ENCODE peak calls at places on chromosome 1, in six cellular contexts. One of them, this sample, is unnamed.

GRCh38 chr1:109564189-109564878 is 15.9 kb downstream of the GNAI3 start:
- DNase-seq in sigmoid colon: no peak
- DNase-seq in ovary: no peak
- DNase-seq in esophagus muscularis mucosa: no peak
- DNase-seq in endothelial cell of umbilical vein: no peak
- DNase-seq in esophagus squamous epithelium: no peak
- DNase-seq in this sample: no peak

GRCh38 chr1:56268519-56268918 is 310.8 kb downstream of the PLPP3 start:
- DNase-seq in endothelial cell of umbilical vein: no peak
- DNase-seq in esophagus muscularis mucosa: no peak
- DNase-seq in ovary: no peak
- DNase-seq in esophagus squamous epithelium: no peak
- DNase-seq in sigmoid colon: no peak
- DNase-seq in this sample: no peak

GRCh38 chr1:30378023-30378596 is 345.3 kb downstream of the MATN1 start:
- DNase-seq in ovary: no peak
- DNase-seq in esophagus muscularis mucosa: no peak
- DNase-seq in endothelial cell of umbilical vein: no peak
- DNase-seq in sigmoid colon: peak
- DNase-seq in esophagus squamous epithelium: no peak
- DNase-seq in this sample: no peak

GRCh38 chr1:99645199-99645598 is 714 bp upstream of the PALMD start:
- DNase-seq in esophagus muscularis mucosa: no peak
- DNase-seq in ovary: peak
- DNase-seq in sigmoid colon: no peak
- DNase-seq in esophagus squamous epithelium: no peak
- DNase-seq in endothelial cell of umbilical vein: peak
- DNase-seq in this sample: no peak

GRCh38 chr1:169086603-169087455 is 19.7 kb upstream of the ATP1B1 start:
- DNase-seq in ovary: no peak
- DNase-seq in sigmoid colon: no peak
- DNase-seq in endothelial cell of umbilical vein: peak
- DNase-seq in esophagus squamous epithelium: no peak
- DNase-seq in esophagus muscularis mucosa: peak
- DNase-seq in this sample: no peak

GRCh38 chr1:44842415-44842762 is 664 bp downstream of the PTCH2 start:
- DNase-seq in endothelial cell of umbilical vein: no peak
- DNase-seq in ovary: no peak
- DNase-seq in sigmoid colon: no peak
- DNase-seq in esophagus squamous epithelium: no peak
- DNase-seq in esophagus muscularis mucosa: no peak
- DNase-seq in this sample: no peak

GRCh38 chr1:76038306-76039004 is 36.1 kb upstream of the ST6GALNAC3 start:
- DNase-seq in esophagus squamous epithelium: no peak
- DNase-seq in ovary: no peak
- DNase-seq in sigmoid colon: no peak
- DNase-seq in esophagus muscularis mucosa: no peak
- DNase-seq in endothelial cell of umbilical vein: no peak
- DNase-seq in this sample: no peak

GRCh38 chr1:226370144-226370923 is 37.6 kb downstream of the PARP1 start:
- DNase-seq in esophagus squamous epithelium: no peak
- DNase-seq in endothelial cell of umbilical vein: no peak
- DNase-seq in sigmoid colon: no peak
- DNase-seq in esophagus muscularis mucosa: no peak
- DNase-seq in ovary: no peak
- DNase-seq in this sample: peak

GRCh38 chr1:182278144-182279054 is 113.2 kb downstream of the GLUL start:
- DNase-seq in esophagus muscularis mucosa: no peak
- DNase-seq in sigmoid colon: no peak
- DNase-seq in esophagus squamous epithelium: no peak
- DNase-seq in ovary: no peak
- DNase-seq in endothelial cell of umbilical vein: no peak
- DNase-seq in this sample: no peak

GRCh38 chr1:87684786-87685185 is 356.1 kb downstream of the LMO4 start:
- DNase-seq in esophagus muscularis mucosa: no peak
- DNase-seq in endothelial cell of umbilical vein: peak
- DNase-seq in sigmoid colon: no peak
- DNase-seq in ovary: no peak
- DNase-seq in esophagus squamous epithelium: no peak
- DNase-seq in this sample: no peak

GRCh38 chr1:182143825-182144661 is 82.5 kb upstream of the ZNF648 start:
- DNase-seq in ovary: peak
- DNase-seq in endothelial cell of umbilical vein: peak
- DNase-seq in sigmoid colon: peak
- DNase-seq in esophagus squamous epithelium: peak
- DNase-seq in esophagus muscularis mucosa: peak
- DNase-seq in this sample: peak

GRCh38 chr1:7567376-7567775 is 203.7 kb upstream of the VAMP3 start:
- DNase-seq in esophagus muscularis mucosa: no peak
- DNase-seq in esophagus squamous epithelium: no peak
- DNase-seq in sigmoid colon: no peak
- DNase-seq in ovary: no peak
- DNase-seq in endothelial cell of umbilical vein: no peak
- DNase-seq in this sample: no peak

GRCh38 chr1:150407330-150407729 is 43.4 kb downstream of the RPRD2 start:
- DNase-seq in sigmoid colon: no peak
- DNase-seq in esophagus squamous epithelium: no peak
- DNase-seq in endothelial cell of umbilical vein: no peak
- DNase-seq in esophagus muscularis mucosa: no peak
- DNase-seq in ovary: no peak
- DNase-seq in this sample: no peak

GRCh38 chr1:64539808-64540207 is 69.9 kb downstream of the CACHD1 start:
- DNase-seq in esophagus squamous epithelium: no peak
- DNase-seq in endothelial cell of umbilical vein: peak
- DNase-seq in esophagus muscularis mucosa: no peak
- DNase-seq in ovary: peak
- DNase-seq in sigmoid colon: peak
- DNase-seq in this sample: no peak

GRCh38 chr1:230425252-230426061 is 675 bp downstream of the PGBD5 start:
- DNase-seq in esophagus muscularis mucosa: peak
- DNase-seq in endothelial cell of umbilical vein: no peak
- DNase-seq in esophagus squamous epithelium: no peak
- DNase-seq in ovary: no peak
- DNase-seq in sigmoid colon: no peak
- DNase-seq in this sample: no peak

GRCh38 chr1:48026275-48026674 is 29.1 kb upstream of the TRABD2B start:
- DNase-seq in ovary: no peak
- DNase-seq in esophagus squamous epithelium: no peak
- DNase-seq in esophagus muscularis mucosa: no peak
- DNase-seq in sigmoid colon: no peak
- DNase-seq in endothelial cell of umbilical vein: no peak
- DNase-seq in this sample: no peak

GRCh38 chr1:27392096-27392777 is at the start of gene GPR3:
- DNase-seq in esophagus squamous epithelium: peak
- DNase-seq in esophagus muscularis mucosa: peak
- DNase-seq in sigmoid colon: peak
- DNase-seq in endothelial cell of umbilical vein: peak
- DNase-seq in ovary: peak
- DNase-seq in this sample: peak

GRCh38 chr1:162292422-162292849 is 84.2 kb downstream of the SPATA46 start:
- DNase-seq in esophagus squamous epithelium: no peak
- DNase-seq in sigmoid colon: no peak
- DNase-seq in esophagus muscularis mucosa: no peak
- DNase-seq in endothelial cell of umbilical vein: no peak
- DNase-seq in ovary: no peak
- DNase-seq in this sample: no peak

GRCh38 chr1:162297208-162297607 is 79.4 kb downstream of the SPATA46 start:
- DNase-seq in ovary: no peak
- DNase-seq in endothelial cell of umbilical vein: no peak
- DNase-seq in esophagus squamous epithelium: no peak
- DNase-seq in sigmoid colon: no peak
- DNase-seq in esophagus muscularis mucosa: no peak
- DNase-seq in this sample: no peak

GRCh38 chr1:162291000-162291399 is 85.7 kb downstream of the SPATA46 start:
- DNase-seq in esophagus squamous epithelium: no peak
- DNase-seq in esophagus muscularis mucosa: no peak
- DNase-seq in endothelial cell of umbilical vein: peak
- DNase-seq in ovary: no peak
- DNase-seq in sigmoid colon: no peak
- DNase-seq in this sample: no peak

GRCh38 chr1:162293293-162293692 is 83.4 kb downstream of the SPATA46 start:
- DNase-seq in esophagus muscularis mucosa: no peak
- DNase-seq in sigmoid colon: no peak
- DNase-seq in endothelial cell of umbilical vein: no peak
- DNase-seq in ovary: no peak
- DNase-seq in esophagus squamous epithelium: no peak
- DNase-seq in this sample: no peak

DNA sequence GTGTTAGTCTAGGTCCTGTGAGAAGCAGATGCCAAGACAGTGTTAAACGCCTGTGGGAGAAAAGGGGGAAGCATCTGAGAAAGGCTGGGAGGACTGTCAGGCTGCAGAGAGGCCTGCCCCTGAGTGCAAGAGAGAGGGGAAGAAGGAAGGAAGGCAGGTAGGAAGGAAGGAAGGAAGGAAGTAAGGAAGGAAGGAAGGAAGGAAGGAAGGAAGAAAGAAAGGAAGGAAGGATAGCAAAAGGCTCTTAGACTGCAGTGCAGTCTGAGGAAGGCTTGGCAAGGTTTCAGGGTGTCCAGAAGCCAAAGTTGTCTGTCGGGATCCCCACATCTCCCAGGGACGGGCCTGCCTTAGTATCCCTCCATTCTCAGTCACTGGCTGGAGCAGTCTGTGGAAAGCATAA is 82.6 kb downstream of the SPATA46 start:
- DNase-seq in endothelial cell of umbilical vein: no peak
- DNase-seq in esophagus squamous epithelium: no peak
- DNase-seq in sigmoid colon: no peak
- DNase-seq in ovary: no peak
- DNase-seq in esophagus muscularis mucosa: no peak
- DNase-seq in this sample: no peak
- TF ChIP-seq POLR2A in endothelial cell of umbilical vein: no peak
- TF ChIP-seq POLR2A in esophagus squamous epithelium: no peak
- TF ChIP-seq POLR2A in sigmoid colon: no peak
- TF ChIP-seq POLR2A in ovary: no peak
- TF ChIP-seq POLR2A in esophagus muscularis mucosa: no peak
- TF ChIP-seq POLR2A in this sample: no peak

DNA sequence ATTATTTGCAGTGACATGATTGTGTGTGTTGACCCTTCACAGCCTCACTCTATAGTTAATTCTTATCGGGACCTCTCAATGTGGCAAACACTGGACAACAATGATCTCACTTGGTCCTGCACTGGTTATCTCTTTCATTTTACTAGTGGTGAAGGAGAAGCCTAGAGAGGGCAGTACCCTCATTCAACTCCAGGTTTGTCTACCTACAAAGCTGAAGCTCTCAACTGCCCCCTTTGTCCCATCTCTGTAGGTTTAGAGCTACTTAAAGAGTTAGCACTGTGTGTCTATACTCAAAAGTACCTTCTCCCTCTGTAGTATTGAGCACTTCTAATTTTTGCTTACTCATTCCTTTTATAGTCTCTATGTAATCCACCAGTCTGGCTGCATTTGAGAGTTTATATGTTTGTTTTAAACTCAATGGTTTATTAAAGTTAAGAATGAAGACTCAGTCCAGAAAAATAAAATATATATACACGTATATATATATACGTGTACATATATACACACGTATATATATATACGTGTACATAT is 40.9 kb upstream of the BCL9 start:
- DNase-seq in esophagus muscularis mucosa: no peak
- DNase-seq in ovary: no peak
- DNase-seq in endothelial cell of umbilical vein: no peak
- DNase-seq in esophagus squamous epithelium: no peak
- DNase-seq in sigmoid colon: no peak
- DNase-seq in this sample: no peak
- TF ChIP-seq CTCF in esophagus muscularis mucosa: no peak
- TF ChIP-seq CTCF in ovary: no peak
- TF ChIP-seq CTCF in endothelial cell of umbilical vein: no peak
- TF ChIP-seq CTCF in esophagus squamous epithelium: no peak
- TF ChIP-seq CTCF in sigmoid colon: no peak
- TF ChIP-seq CTCF in this sample: no peak

GRCh38 chr1:9520411-9520810 is 18.9 kb upstream of the SLC25A33 start:
- DNase-seq in ovary: no peak
- DNase-seq in sigmoid colon: no peak
- DNase-seq in endothelial cell of umbilical vein: no peak
- DNase-seq in esophagus squamous epithelium: no peak
- DNase-seq in esophagus muscularis mucosa: no peak
- DNase-seq in this sample: no peak

DNA sequence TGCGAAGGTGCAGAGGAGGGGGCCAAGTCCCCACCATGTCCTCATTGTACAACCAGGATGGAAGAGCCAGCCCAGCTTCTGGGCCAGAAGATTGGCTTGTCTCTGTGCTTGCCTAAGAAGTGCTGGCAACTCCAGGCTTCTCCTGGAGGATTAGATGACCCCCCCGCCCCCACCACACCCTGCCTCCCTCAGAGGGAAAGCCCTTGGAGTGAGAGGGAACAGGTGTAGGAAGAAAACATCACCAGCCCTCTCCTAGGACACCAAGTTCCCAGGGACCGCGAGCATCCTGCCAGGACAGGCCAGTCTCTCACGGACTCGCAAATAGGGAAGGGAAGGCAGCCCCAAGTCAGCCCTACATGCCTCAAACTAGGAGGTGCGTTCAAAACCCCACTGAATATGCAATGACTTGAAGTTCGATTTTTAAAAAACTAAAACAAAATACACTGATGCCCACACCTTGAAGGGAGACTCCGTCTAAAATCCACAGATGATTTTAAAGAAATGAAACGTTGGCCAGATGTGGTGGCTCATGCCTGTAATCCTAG is 20.7 kb upstream of the SLC25A33 start:
- DNase-seq in esophagus muscularis mucosa: no peak
- DNase-seq in ovary: no peak
- DNase-seq in esophagus squamous epithelium: no peak
- DNase-seq in endothelial cell of umbilical vein: no peak
- DNase-seq in sigmoid colon: no peak
- DNase-seq in this sample: no peak
- TF ChIP-seq POLR2A in esophagus muscularis mucosa: no peak
- TF ChIP-seq POLR2A in ovary: no peak
- TF ChIP-seq POLR2A in esophagus squamous epithelium: no peak
- TF ChIP-seq POLR2A in endothelial cell of umbilical vein: no peak
- TF ChIP-seq POLR2A in sigmoid colon: no peak
- TF ChIP-seq POLR2A in this sample: no peak

DNA sequence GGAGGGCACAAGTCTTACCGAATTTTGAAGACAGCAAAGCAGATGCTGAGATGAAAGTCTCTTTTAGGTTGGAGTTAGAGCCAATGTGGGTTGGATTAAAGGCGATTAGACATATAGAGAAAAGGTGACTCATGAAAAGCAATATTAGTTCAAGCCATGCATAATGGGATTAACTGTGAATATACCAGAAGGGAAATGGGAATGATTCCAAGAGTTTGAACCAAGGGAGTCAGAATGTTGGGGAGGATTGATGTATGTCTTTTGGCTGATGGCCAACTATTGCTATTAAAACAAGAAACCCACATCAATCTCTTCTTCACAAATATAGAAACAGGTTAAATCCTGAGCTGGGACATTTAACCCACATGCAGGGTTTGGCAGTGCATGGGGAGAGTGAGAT is 1.2 kb downstream of the HMGCS2 start:
- DNase-seq in sigmoid colon: no peak
- DNase-seq in esophagus squamous epithelium: no peak
- DNase-seq in endothelial cell of umbilical vein: no peak
- DNase-seq in esophagus muscularis mucosa: peak
- DNase-seq in ovary: no peak
- DNase-seq in this sample: no peak
- TF ChIP-seq CTCF in sigmoid colon: no peak
- TF ChIP-seq CTCF in esophagus squamous epithelium: no peak
- TF ChIP-seq CTCF in endothelial cell of umbilical vein: no peak
- TF ChIP-seq CTCF in esophagus muscularis mucosa: no peak
- TF ChIP-seq CTCF in ovary: no peak
- TF ChIP-seq CTCF in this sample: no peak